ENCODE peak calls at places on chromosomes 2 and 18, in eight cellular contexts. I is adrenal gland; E is stimulated activated CD8-positive, alpha-beta memory T cell treated with anti-CD3 and anti-CD28 coated beads, Interleukin-4, amount 100 ng/mL, for 24 hours; S is lower lobe of right lung; H is ureter; N is ELR; U is DMS79; W is HCEC 1CT. P is an unnamed sample.

GRCh38 chr2:129070663-129071062 is 752.0 kb upstream of the HS6ST1 start:
- DNase-seq in W (no peak), N (no peak), H (no peak), I (no peak), U (no peak), E (no peak), S (no peak), P (no peak)

GRCh38 chr2:214674278-214674677 is 135.2 kb downstream of the BARD1 start:
- DNase-seq in W (no peak), I (no peak), U (no peak), N (no peak), E (no peak), H (no peak), S (no peak), P (no peak)

GRCh38 chr18:7901657-7902056 is 334.5 kb downstream of the PTPRM start:
- DNase-seq in I (no peak), S (no peak), H (no peak), U (no peak), N (peak), E (no peak), W (peak), P (no peak)

GRCh38 chr18:23851470-23852002 is 162.3 kb downstream of the LAMA3 start:
- DNase-seq in S (no peak), H (peak), I (no peak), N (no peak), E (no peak), W (no peak), U (no peak), P (no peak)

GRCh38 chr2:137228566-137228965 is 463.2 kb downstream of the THSD7B start:
- DNase-seq in E (no peak), S (no peak), I (peak), W (no peak), U (no peak), N (peak), H (no peak), P (no peak)

GRCh38 chr2:74441690-74442482 is at the start of gene RTKN:
- DNase-seq in U (no peak), H (no peak), W (no peak), I (no peak), N (no peak), E (no peak), S (peak), P (no peak)

GRCh38 chr18:48216639-48217280 is 192.4 kb downstream of the ZBTB7C start:
- DNase-seq in N (no peak), W (no peak), H (no peak), U (peak), I (no peak), E (no peak), S (no peak), P (no peak)

GRCh38 chr18:45617284-45617683 is 2.0 kb downstream of the SLC14A2 start:
- DNase-seq in H (peak), U (no peak), E (no peak), N (peak), I (peak), S (peak), W (peak), P (no peak)

GRCh38 chr2:14137643-14138042 is 494.9 kb upstream of the LRATD1 start:
- DNase-seq in I (peak), H (no peak), N (no peak), S (no peak), W (peak), U (no peak), E (no peak), P (no peak)

GRCh38 chr2:16223071-16223470 is 282.7 kb downstream of the MYCN start:
- DNase-seq in N (no peak), W (no peak), E (no peak), U (no peak), S (no peak), H (no peak), I (no peak), P (no peak)

GRCh38 chr18:13712400-13713131 is 13.8 kb downstream of the FAM210A start:
- DNase-seq in U (no peak), S (no peak), W (no peak), H (no peak), N (no peak), E (no peak), I (no peak), P (no peak)

GRCh38 chr18:26963292-26963691 is 97.8 kb upstream of the AQP4 start:
- DNase-seq in N (no peak), E (no peak), H (no peak), W (no peak), I (no peak), S (no peak), U (no peak), P (peak)

GRCh38 chr2:17643031-17643615 is 102.6 kb downstream of the VSNL1 start:
- DNase-seq in U (no peak), H (peak), N (peak), I (peak), S (no peak), W (peak), E (no peak), P (no peak)

GRCh38 chr2:107374261-107374660 is 452.4 kb upstream of the RGPD4 start:
- DNase-seq in I (no peak), U (no peak), N (no peak), W (no peak), S (no peak), H (no peak), E (no peak), P (no peak)

GRCh38 chr2:232292395-232293154 is 86.0 kb upstream of the ALPP start:
- DNase-seq in W (peak), H (no peak), U (peak), I (peak), S (peak), E (peak), N (peak), P (peak)

GRCh38 chr18:63112681-63113080 is 206.9 kb downstream of the BCL2 start:
- DNase-seq in H (no peak), N (no peak), U (no peak), E (no peak), I (no peak), S (no peak), W (no peak), P (no peak)

GRCh38 chr2:217622664-217623063 is 380.1 kb downstream of the TNS1 start:
- DNase-seq in U (no peak), I (no peak), H (no peak), E (no peak), N (no peak), W (no peak), S (no peak), P (peak)

GRCh38 chr18:31723998-31724711 is 36.5 kb downstream of the SLC25A52 start:
- DNase-seq in I (peak), S (peak), H (no peak), W (no peak), U (no peak), E (no peak), N (no peak), P (no peak)

GRCh38 chr2:160513120-160513519 is 19.5 kb upstream of the RBMS1 start:
- DNase-seq in U (no peak), H (no peak), E (no peak), N (no peak), W (no peak), S (no peak), I (no peak), P (no peak)

GRCh38 chr2:10043906-10044601 is 704 bp downstream of the KLF11 start:
- DNase-seq in H (peak), S (peak), N (peak), E (peak), W (peak), U (peak), I (peak), P (peak)

GRCh38 chr2:190927257-190927656 is 46.6 kb downstream of the GLS start:
- DNase-seq in S (no peak), E (no peak), I (no peak), N (no peak), U (no peak), W (no peak), H (no peak), P (no peak)

GRCh38 chr18:49980869-49981268 is 167.5 kb upstream of the ACAA2 start:
- DNase-seq in U (no peak), H (no peak), W (no peak), I (no peak), E (no peak), N (no peak), S (no peak), P (no peak)

GRCh38 chr2:39608690-39609457 is 56.8 kb upstream of the TMEM178A start:
- DNase-seq in U (no peak), I (no peak), H (no peak), S (no peak), W (no peak), N (no peak), E (no peak), P (no peak)

GRCh38 chr18:80109676-80110078 is 615 bp downstream of the ADNP2 start:
- DNase-seq in I (peak), E (no peak), H (no peak), N (peak), U (peak), S (peak), W (peak), P (peak)

GRCh38 chr2:204108301-204108700 is 171.7 kb downstream of the ICOS start:
- DNase-seq in E (no peak), I (peak), N (peak), U (no peak), H (no peak), S (no peak), W (no peak), P (peak)

GRCh38 chr18:55421612-55422381 is 166.2 kb downstream of the TCF4 start:
- DNase-seq in E (no peak), S (no peak), I (no peak), W (peak), U (no peak), N (peak), H (no peak), P (no peak)

GRCh38 chr2:8006626-8007025 is 675.2 kb upstream of the ID2 start:
- DNase-seq in S (no peak), I (no peak), H (no peak), W (no peak), U (no peak), E (no peak), N (no peak), P (no peak)

GRCh38 chr2:63903003-63903402 is 61.3 kb downstream of the UGP2 start:
- DNase-seq in S (no peak), U (no peak), I (no peak), W (no peak), E (no peak), N (peak), H (no peak), P (no peak)

GRCh38 chr2:9993490-9994165 is 42.1 kb downstream of the GRHL1 start:
- DNase-seq in N (no peak), S (no peak), E (no peak), U (no peak), H (no peak), I (no peak), W (no peak), P (no peak)

GRCh38 chr2:121171625-121172119 is 113.3 kb downstream of the TFCP2L1 start:
- DNase-seq in E (no peak), W (no peak), U (no peak), N (no peak), S (no peak), I (no peak), H (no peak), P (no peak)

GRCh38 chr2:46876741-46877384 is 38.7 kb downstream of the MCFD2 start:
- DNase-seq in I (peak), H (no peak), N (peak), U (peak), S (no peak), W (peak), E (no peak), P (peak)

GRCh38 chr2:240579771-240580614 is 6.5 kb upstream of the CAPN10 start:
- DNase-seq in H (peak), W (peak), I (peak), U (peak), S (peak), N (peak), E (peak), P (no peak)